ENCODE peak calls at places on chromosomes 4 and X, in six cellular contexts. T is NCI-H460; Y is activated effector memory CD4-positive, alpha-beta T cell treated with Interleukin-2 at 50 U/mL for 16 hours; U is heart right ventricle; P is naive thymus-derived CD8-positive, alpha-beta T cell; D is A549. O is an unnamed sample.

GRCh38 chr4:169582706-169583105 is 29.7 kb downstream of the NEK1 start:
- DNase-seq in T (no peak), D (no peak), Y (no peak), P (no peak), U (no peak), O (peak)

GRCh38 chrX:87663421-87663820 is 145.8 kb downstream of the KLHL4 start:
- DNase-seq in U (no peak), T (no peak), Y (no peak), P (no peak), D (no peak), O (no peak)

GRCh38 chrX:6460893-6461490 is 73.9 kb downstream of the VCX3A start:
- DNase-seq in Y (no peak), U (no peak), D (no peak), T (no peak), P (no peak), O (no peak)

GRCh38 chrX:134634691-134635090 is 23.6 kb downstream of the PLAC1 start:
- DNase-seq in Y (no peak), P (no peak), U (no peak), D (no peak), T (no peak), O (no peak)

GRCh38 chrX:142043196-142043595 is 139.5 kb downstream of the MAGEC1 start:
- DNase-seq in T (no peak), P (no peak), U (no peak), D (no peak), Y (no peak), O (no peak)

GRCh38 chr4:174669278-174669677 is 147.0 kb upstream of the HPGD start:
- DNase-seq in P (no peak), Y (no peak), D (peak), U (no peak), T (peak), O (peak)

GRCh38 chr4:53586121-53586816 is 5.0 kb downstream of the LNX1 start:
- DNase-seq in T (no peak), P (no peak), D (no peak), U (no peak), Y (no peak), O (peak)

GRCh38 chr4:124483043-124483906 is 229.3 kb downstream of the ANKRD50 start:
- DNase-seq in P (no peak), Y (no peak), D (no peak), U (no peak), T (no peak), O (no peak)

GRCh38 chrX:97096385-97096784 is 212.7 kb downstream of the RPA4 start:
- DNase-seq in U (no peak), Y (no peak), P (no peak), D (no peak), T (no peak), O (no peak)

GRCh38 chr4:48184891-48185290 is 50.8 kb upstream of the TXK start:
- DNase-seq in T (no peak), D (no peak), P (no peak), U (no peak), Y (no peak), O (peak)

GRCh38 chrX:100748133-100748532 is 16.2 kb upstream of the SYTL4 start:
- DNase-seq in T (peak), P (no peak), Y (no peak), U (no peak), D (peak), O (no peak)

GRCh38 chr4:1511441-1512041 is 105.3 kb upstream of the NKX1-1 start:
- DNase-seq in P (no peak), U (peak), T (no peak), Y (peak), D (peak), O (peak)

GRCh38 chr4:154506253-154506652 is 14.7 kb upstream of the DCHS2 start:
- DNase-seq in D (peak), P (no peak), U (no peak), T (peak), Y (no peak), O (peak)

GRCh38 chr4:134337584-134337983 is 136.0 kb upstream of the PABPC4L start:
- DNase-seq in D (no peak), Y (no peak), P (no peak), T (no peak), U (no peak), O (peak)